ENCODE peak calls at places on chromosomes 5 and 9, in nine cellular contexts. T is sciatic nerve; N is ureter; U is pancreas; F is heart left ventricle; L is T follicular helper cell; I is activated naive CD4-positive, alpha-beta T cell; J is stimulated activated CD4-positive, alpha-beta T cell treated with anti-CD3 and anti-CD28 coated beads, Interleukin-15, amount 100 ng/mL, for 24 hours; R is spleen. G is an unnamed sample.
A peak's percentile ranks its signal among the peaks of the same experiment; 100 is the strongest.

GRCh38 chr5:130045334-130045733 is 141.1 kb downstream of the CHSY3 start:
- DNase-seq in T (no peak), N (no peak), F (no peak), I (no peak), L (no peak), R (no peak), U (no peak), J (no peak), G (no peak)

GRCh38 chr5:117665121-117665520 is 1090.5 kb upstream of the SEMA6A start:
- DNase-seq in U (no peak), L (no peak), F (no peak), J (no peak), T (no peak), N (no peak), R (no peak), I (no peak), G (no peak)

GRCh38 chr5:109399092-109399759 is 10.5 kb downstream of the PJA2 start:
- DNase-seq in T (no peak), R (no peak), F (no peak), J (no peak), L (no peak), U (no peak), N (no peak), I (no peak), G (no peak)

GRCh38 chr5:145925803-145926202 is 10.6 kb upstream of the SH3RF2 start:
- DNase-seq in L (no peak), F (no peak), T (no peak), J (no peak), I (no peak), U (no peak), N (no peak), R (no peak), G (no peak)

GRCh38 chr5:4945296-4945695 is 194.8 kb upstream of the ADAMTS16 start:
- DNase-seq in F (no peak), L (no peak), T (no peak), J (no peak), I (no peak), N (no peak), U (no peak), R (no peak), G (no peak)

GRCh38 chr5:10736808-10737207 is 24.2 kb downstream of the DAP start:
- DNase-seq in J (no peak), T (no peak), I (no peak), U (no peak), N (no peak), F (no peak), R (no peak), L (no peak), G (no peak)

GRCh38 chr5:78537821-78538220 is 110.8 kb downstream of the LHFPL2 start:
- DNase-seq in F (no peak), U (no peak), I (no peak), L (no peak), R (no peak), N (no peak), J (no peak), T (no peak), G (no peak)

GRCh38 chr9:1231998-1232919 is 182.1 kb downstream of the DMRT2 start:
- DNase-seq in I (no peak), N (peak; percentile 62), F (no peak), J (no peak), R (no peak), U (peak; percentile 72), T (peak; percentile 65), L (no peak), G (no peak)

GRCh38 chr9:110252509-110253139 is 3.7 kb downstream of the TXN start:
- DNase-seq in L (no peak), I (no peak), R (no peak), F (no peak), J (no peak), T (no peak), N (no peak), U (no peak), G (no peak)

G was measured in NT2/D1.